ENCODE peak calls at places on chromosome 14, in eight cellular contexts. T, F, W, B, D, Z, C and L are unnamed samples.

GRCh38 chr14:58836303-58836702 is 198.5 kb downstream of the DACT1 start:
- DNase-seq in F (no peak), T (no peak), D (no peak), C (no peak), Z (no peak), W (no peak), B (no peak), L (no peak)

GRCh38 chr14:99735189-99736135 is 51.4 kb downstream of the CYP46A1 start:
- DNase-seq in T (peak), W (no peak), D (peak), F (no peak), Z (no peak), C (no peak), B (no peak), L (no peak)

GRCh38 chr14:26905219-26905618 is 307.4 kb upstream of the NOVA1 start:
- DNase-seq in Z (no peak), C (no peak), B (no peak), D (no peak), T (no peak), F (no peak), W (no peak), L (no peak)

GRCh38 chr14:67583711-67584644 is 16.1 kb downstream of the PIGH start:
- DNase-seq in C (peak), F (peak), T (no peak), Z (peak), B (peak), D (peak), W (peak), L (peak)

GRCh38 chr14:104387000-104387384 is 192.6 kb upstream of the C14orf180 start:
- DNase-seq in W (no peak), B (no peak), T (peak), F (no peak), Z (no peak), C (no peak), D (no peak), L (no peak)

GRCh38 chr14:104933721-104934379 is 9.2 kb downstream of the PLD4 start:
- DNase-seq in B (no peak), C (no peak), W (no peak), F (no peak), D (no peak), T (peak), Z (no peak), L (no peak)

GRCh38 chr14:105203057-105203494 is 22.0 kb upstream of the NUDT14 start:
- DNase-seq in Z (peak), F (peak), B (peak), W (peak), D (peak), C (no peak), T (peak), L (peak)

GRCh38 chr14:90727082-90727481 is 89.1 kb downstream of the TTC7B start:
- DNase-seq in T (no peak), B (no peak), D (no peak), W (no peak), F (no peak), Z (no peak), C (no peak), L (no peak)

GRCh38 chr14:60195179-60195810 is 30.1 kb upstream of the DHRS7 start:
- DNase-seq in F (no peak), B (no peak), T (no peak), D (no peak), Z (peak), C (no peak), W (no peak), L (peak)

GRCh38 chr14:76868453-76869170 is 42.4 kb downstream of the LRRC74A start:
- DNase-seq in C (no peak), W (no peak), D (no peak), T (no peak), B (no peak), F (no peak), Z (no peak), L (no peak)

GRCh38 chr14:92615451-92615850 is 101.9 kb downstream of the RIN3 start:
- DNase-seq in W (peak), F (no peak), D (no peak), Z (no peak), B (no peak), T (no peak), C (no peak), L (no peak)

GRCh38 chr14:68015356-68016242 is 196.0 kb downstream of the RAD51B start:
- DNase-seq in F (no peak), Z (no peak), T (no peak), B (no peak), C (no peak), W (no peak), D (no peak), L (no peak)

GRCh38 chr14:92794547-92794941 is 439 bp downstream of the GOLGA5 start:
- DNase-seq in T (peak), D (no peak), C (no peak), F (peak), Z (no peak), W (no peak), B (peak), L (peak)

GRCh38 chr14:79502751-79503148 is 708.6 kb downstream of the DIO2 start:
- DNase-seq in C (no peak), B (no peak), D (no peak), F (no peak), Z (no peak), T (no peak), W (no peak), L (no peak)

GRCh38 chr14:67522270-67522669 is 10.8 kb upstream of the PLEKHH1 start:
- DNase-seq in C (no peak), W (no peak), F (no peak), Z (no peak), T (peak), B (no peak), D (no peak), L (no peak)

GRCh38 chr14:42490536-42490935 is 883.9 kb downstream of the LRFN5 start:
- DNase-seq in T (no peak), D (no peak), B (no peak), C (no peak), F (no peak), W (no peak), Z (no peak), L (no peak)

GRCh38 chr14:95003099-95003960 is 154.0 kb downstream of the DICER1 start:
- DNase-seq in B (no peak), T (no peak), Z (no peak), W (no peak), F (no peak), C (no peak), D (no peak), L (no peak)

GRCh38 chr14:102316048-102316745 is 3.3 kb upstream of the ZNF839 start:
- DNase-seq in T (no peak), F (no peak), Z (peak), C (peak), W (no peak), D (peak), B (no peak), L (peak)

GRCh38 chr14:80523518-80524117 is 312.3 kb upstream of the DIO2 start:
- DNase-seq in W (no peak), T (no peak), Z (no peak), C (no peak), B (peak), F (no peak), D (no peak), L (no peak)

GRCh38 chr14:101965145-101965531 is 765 bp downstream of the DYNC1H1 start:
- DNase-seq in C (peak), D (peak), W (peak), B (peak), F (peak), T (peak), Z (peak), L (peak)

GRCh38 chr14:51447411-51447810 is 204.3 kb upstream of the FRMD6 start:
- DNase-seq in Z (no peak), C (no peak), D (no peak), B (no peak), W (no peak), F (no peak), T (no peak), L (no peak)

GRCh38 chr14:70808023-70808401 is 1.3 kb downstream of the MAP3K9 start:
- DNase-seq in C (peak), F (no peak), T (no peak), D (peak), W (peak), B (no peak), Z (peak), L (no peak)

GRCh38 chr14:58131386-58131785 is 20.6 kb downstream of the ARMH4 start:
- DNase-seq in D (no peak), T (no peak), W (no peak), F (no peak), B (no peak), C (peak), Z (peak), L (peak)

GRCh38 chr14:61330511-61330910 is 9.1 kb downstream of the PRKCH start:
- DNase-seq in T (no peak), Z (no peak), D (no peak), B (no peak), C (no peak), F (no peak), W (no peak), L (no peak)

GRCh38 chr14:30527196-30527595 is 31.8 kb upstream of the G2E3 start:
- DNase-seq in F (no peak), Z (no peak), T (no peak), C (no peak), B (no peak), W (no peak), D (no peak), L (peak)

GRCh38 chr14:90578283-90578985 is 181.6 kb downstream of the CALM1 start:
- DNase-seq in C (no peak), Z (no peak), F (no peak), T (no peak), D (no peak), W (no peak), B (no peak), L (no peak)

GRCh38 chr14:39488600-39488999 is 56.4 kb upstream of the FBXO33 start:
- DNase-seq in W (no peak), F (no peak), T (no peak), D (no peak), C (no peak), Z (no peak), B (no peak), L (no peak)

GRCh38 chr14:91159906-91160305 is 46.0 kb downstream of the DGLUCY start:
- DNase-seq in Z (no peak), B (no peak), C (no peak), F (no peak), W (no peak), T (no peak), D (no peak), L (no peak)

GRCh38 chr14:43464968-43465367 is 1042.1 kb downstream of the FSCB start:
- DNase-seq in F (no peak), Z (no peak), C (no peak), D (no peak), T (no peak), W (no peak), B (no peak), L (no peak)

GRCh38 chr14:24871302-24871701 is 178.6 kb downstream of the STXBP6 start:
- DNase-seq in F (no peak), W (no peak), B (no peak), D (no peak), T (no peak), Z (no peak), C (peak), L (no peak)
- TF ChIP-seq POLR2A in F (no peak), W (no peak), B (no peak), D (no peak), T (no peak), Z (no peak), C (no peak), L (no peak)

GRCh38 chr14:22852940-22853767 is 16.8 kb downstream of the MMP14 start:
- DNase-seq in C (peak), W (peak), B (peak), D (peak), Z (peak), F (peak), T (peak), L (peak)
- TF ChIP-seq POLR2A in C (no peak), W (no peak), B (no peak), D (no peak), Z (no peak), F (no peak), T (no peak), L (no peak)

GRCh38 chr14:35844494-35844893 is 18.4 kb downstream of the BRMS1L start:
- DNase-seq in B (no peak), Z (no peak), C (no peak), F (no peak), D (no peak), W (no peak), T (no peak), L (no peak)
- TF ChIP-seq POLR2A in B (no peak), Z (no peak), C (no peak), F (no peak), D (no peak), W (no peak), T (no peak), L (no peak)

DNA sequence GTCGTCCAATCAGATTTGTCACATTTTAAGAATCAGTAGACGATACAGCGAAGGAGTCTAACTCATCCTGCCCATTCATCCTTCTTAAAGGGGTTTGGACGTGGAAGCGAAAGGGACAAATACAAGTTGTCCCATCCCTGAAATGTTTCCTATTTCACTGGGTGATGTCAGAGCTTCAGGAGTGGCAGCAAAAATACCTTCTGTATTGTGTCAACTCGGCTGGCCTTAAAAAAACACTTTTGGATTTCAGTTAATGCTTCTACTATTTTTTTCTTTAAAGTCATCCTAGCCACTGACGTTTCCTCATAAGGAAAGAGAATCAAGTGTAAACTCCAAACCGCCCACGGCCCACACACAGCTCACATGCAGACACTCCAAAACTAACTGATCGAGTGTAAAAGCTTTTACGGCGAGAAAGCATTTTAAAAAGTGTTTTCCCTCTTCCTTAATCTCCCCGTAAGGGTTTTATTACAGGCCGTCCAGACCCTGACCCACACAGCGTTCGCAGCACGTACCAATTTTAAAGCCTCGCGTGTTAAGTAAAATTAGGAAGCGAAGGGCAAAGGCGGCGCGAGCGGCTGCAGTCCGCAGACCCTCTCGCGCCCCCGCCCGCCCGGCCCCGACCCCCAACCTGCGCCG is 593 bp downstream of the CFL2 start:
- DNase-seq in B (peak), F (no peak), T (peak), W (peak), C (peak), D (peak), Z (peak), L (peak)
- TF ChIP-seq POLR2A in B (no peak), F (peak), T (peak), W (no peak), C (no peak), D (no peak), Z (no peak), L (no peak)

GRCh38 chr14:73785834-73786631 is 65.6 kb upstream of the PTGR2 start:
- DNase-seq in T (peak), B (peak), D (peak), Z (peak), F (no peak), W (peak), C (peak), L (peak)

GRCh38 chr14:73786632-73786941 is 65.0 kb upstream of the PTGR2 start:
- DNase-seq in Z (peak), C (no peak), D (no peak), T (peak), F (no peak), W (peak), B (peak), L (peak)

GRCh38 chr14:73785336-73785833 is 66.2 kb upstream of the PTGR2 start:
- DNase-seq in T (peak), Z (peak), C (peak), D (peak), F (no peak), W (peak), B (peak), L (peak)

GRCh38 chr14:73787760-73788508 is 63.7 kb upstream of the PTGR2 start:
- DNase-seq in Z (no peak), B (peak), C (no peak), D (no peak), W (no peak), T (peak), F (no peak), L (peak)

GRCh38 chr14:73786942-73787759 is 64.5 kb upstream of the PTGR2 start:
- DNase-seq in F (no peak), C (no peak), D (no peak), B (peak), W (peak), Z (peak), T (peak), L (peak)
- TF ChIP-seq POLR2A in F (peak), C (peak), D (peak), B (no peak), W (peak), Z (peak), T (no peak), L (peak)